ENCODE peak calls at places on chromosomes 16 and 17, in four cellular contexts. C is activated naive CD4-positive, alpha-beta T cell treated with anti-CD3 and anti-CD28 coated beads, Interleukin-2, amount 10 ng/mL, durations not matched to agents 7 days and 5 days; W is AG08395; M is stimulated activated CD4-positive, alpha-beta T cell treated with anti-CD3 and anti-CD28 coated beads, Interleukin-1b, Interleukin-23, amount 100 ng/mL, for 1 hour. A is an unnamed sample.

GRCh38 chr16:52705192-52705591 is 158.2 kb upstream of the TOX3 start:
- DNase-seq in M (no peak), C (no peak), W (no peak), A (no peak)

GRCh38 chr16:53829186-53829747 is 125.3 kb downstream of the FTO start:
- DNase-seq in C (no peak), W (no peak), M (no peak), A (no peak)

GRCh38 chr17:1703063-1703462 is 7.1 kb downstream of the TLCD2 start:
- DNase-seq in W (no peak), C (no peak), M (no peak), A (no peak)

GRCh38 chr17:16217002-16217635 is at the start of gene PIGL:
- DNase-seq in M (peak; percentile 74), C (peak; percentile 85), W (peak; percentile 91), A (peak; percentile 68)

GRCh38 chr17:14813649-14814048 is 451.5 kb downstream of the PMP22 start:
- DNase-seq in C (peak; percentile 28), W (no peak), M (no peak), A (no peak)

GRCh38 chr17:34584805-34585416 is 5.5 kb downstream of the TMEM132E start:
- DNase-seq in C (no peak), W (peak; percentile 47), M (no peak), A (no peak)

GRCh38 chr17:17682293-17682736 is 1.1 kb downstream of the RAI1 start:
- DNase-seq in M (no peak), C (peak; percentile 66), W (peak; percentile 63), A (no peak)

GRCh38 chr16:52383071-52383470 is 163.9 kb downstream of the TOX3 start:
- DNase-seq in W (no peak), C (no peak), M (no peak), A (no peak)

GRCh38 chr17:69250641-69251040 is 22.0 kb upstream of the ABCA10 start:
- DNase-seq in M (no peak), W (no peak), C (no peak), A (no peak)

GRCh38 chr17:40551091-40551873 is 14.0 kb downstream of the CCR7 start:
- DNase-seq in M (no peak), C (peak; percentile 17), W (peak; percentile 91), A (peak; percentile 12)

GRCh38 chr17:7204828-7205461 is 14.7 kb downstream of the DLG4 start:
- DNase-seq in C (peak; percentile 96), M (peak; percentile 87), W (peak; percentile 89), A (peak; percentile 88)

GRCh38 chr17:60770946-60771422 is 93.3 kb downstream of the BCAS3 start:
- DNase-seq in M (no peak), W (no peak), C (no peak), A (no peak)

GRCh38 chr16:69381231-69381630 is 4.6 kb downstream of the TERF2 start:
- DNase-seq in C (no peak), M (no peak), W (no peak), A (no peak)

GRCh38 chr17:42846594-42847280 is 2.4 kb downstream of the AOC2 start:
- DNase-seq in M (no peak), C (no peak), W (peak; percentile 58), A (no peak)

GRCh38 chr17:74190154-74190553 is 13.3 kb upstream of the RPL38 start:
- DNase-seq in W (peak; percentile 58), C (no peak), M (no peak), A (no peak)

GRCh38 chr16:85460252-85460982 is 152.7 kb upstream of the GSE1 start:
- DNase-seq in W (no peak), C (no peak), M (no peak), A (no peak)

GRCh38 chr17:77825621-77826020 is 132.9 kb upstream of the TNRC6C start:
- DNase-seq in W (no peak), M (no peak), C (no peak), A (no peak)

A was measured in mesothelial cell of epicardium.